ENCODE peak calls at places on chromosomes 16 and 17, in six cellular contexts. Z is transverse colon, W is Peyer's patch, E is neural crest cell, P is neural progenitor cell, V is kidney. A is an unnamed sample.

GRCh38 chr17:47305302-47305923 is 18.3 kb upstream of the EFCAB13 start:
- DNase-seq in Z (no peak), E (no peak), W (no peak), V (no peak), P (no peak), A (no peak)

GRCh38 chr17:43695968-43696865 is 34.5 kb upstream of the MEOX1 start:
- DNase-seq in V (no peak), E (no peak), W (no peak), P (no peak), Z (no peak), A (no peak)

GRCh38 chr17:80008383-80008840 is 27.3 kb downstream of the TBC1D16 start:
- DNase-seq in P (peak; percentile 79), E (peak; percentile 67), W (peak; percentile 67), Z (peak; percentile 86), V (peak; percentile 92), A (peak; percentile 70)

GRCh38 chr17:17837380-17837821 is 615 bp upstream of the SREBF1 start:
- DNase-seq in W (no peak), V (peak; percentile 70), Z (no peak), E (no peak), P (peak; percentile 50), A (no peak)

GRCh38 chr16:12901597-12902436 is at the start of gene SHISA9:
- DNase-seq in P (peak; percentile 85), V (no peak), W (no peak), E (peak; percentile 3), Z (no peak), A (no peak)

GRCh38 chr17:78412403-78412802 is 34.0 kb downstream of the PGS1 start:
- DNase-seq in V (peak; percentile 51), P (peak; percentile 31), W (no peak), Z (no peak), E (no peak), A (no peak)

GRCh38 chr16:30585400-30586191 is at the start of gene ZNF785:
- DNase-seq in V (peak; percentile 97), W (peak; percentile 96), E (peak; percentile 87), Z (peak; percentile 97), P (peak; percentile 97), A (peak; percentile 84)

GRCh38 chr16:67917852-67918236 is 13.8 kb downstream of the CTRL start:
- DNase-seq in P (no peak), W (no peak), Z (no peak), V (no peak), E (no peak), A (no peak)

GRCh38 chr17:36601303-36602029 is at the start of gene MRM1:
- DNase-seq in E (peak; percentile 90), W (peak; percentile 93), P (peak; percentile 96), V (peak; percentile 99), Z (peak; percentile 95), A (peak; percentile 73)

GRCh38 chr17:48181653-48182052 is 74.1 kb downstream of the SNX11 start:
- DNase-seq in W (no peak), V (no peak), E (no peak), P (peak; percentile 60), Z (no peak), A (no peak)

GRCh38 chr16:54554581-54554980 is 268.0 kb upstream of the IRX3 start:
- DNase-seq in W (no peak), P (no peak), V (no peak), Z (no peak), E (no peak), A (no peak)

GRCh38 chr17:45127583-45128300 is 4.6 kb downstream of the PLCD3 start:
- DNase-seq in P (peak; percentile 51), Z (peak; percentile 90), W (no peak), E (no peak), V (peak; percentile 89), A (no peak)

GRCh38 chr16:17432902-17433576 is 37.7 kb downstream of the XYLT1 start:
- DNase-seq in P (no peak), E (no peak), Z (no peak), W (no peak), V (no peak), A (no peak)

GRCh38 chr16:17431012-17431411 is 39.7 kb downstream of the XYLT1 start:
- DNase-seq in P (no peak), V (no peak), Z (no peak), E (no peak), W (no peak), A (no peak)

GRCh38 chr16:17433577-17433960 is 37.2 kb downstream of the XYLT1 start:
- DNase-seq in W (no peak), V (no peak), P (peak; percentile 78), Z (no peak), E (no peak), A (no peak)

GRCh38 chr16:17434006-17434405 is 36.8 kb downstream of the XYLT1 start:
- DNase-seq in W (no peak), P (no peak), V (no peak), Z (no peak), E (no peak), A (no peak)

DNA sequence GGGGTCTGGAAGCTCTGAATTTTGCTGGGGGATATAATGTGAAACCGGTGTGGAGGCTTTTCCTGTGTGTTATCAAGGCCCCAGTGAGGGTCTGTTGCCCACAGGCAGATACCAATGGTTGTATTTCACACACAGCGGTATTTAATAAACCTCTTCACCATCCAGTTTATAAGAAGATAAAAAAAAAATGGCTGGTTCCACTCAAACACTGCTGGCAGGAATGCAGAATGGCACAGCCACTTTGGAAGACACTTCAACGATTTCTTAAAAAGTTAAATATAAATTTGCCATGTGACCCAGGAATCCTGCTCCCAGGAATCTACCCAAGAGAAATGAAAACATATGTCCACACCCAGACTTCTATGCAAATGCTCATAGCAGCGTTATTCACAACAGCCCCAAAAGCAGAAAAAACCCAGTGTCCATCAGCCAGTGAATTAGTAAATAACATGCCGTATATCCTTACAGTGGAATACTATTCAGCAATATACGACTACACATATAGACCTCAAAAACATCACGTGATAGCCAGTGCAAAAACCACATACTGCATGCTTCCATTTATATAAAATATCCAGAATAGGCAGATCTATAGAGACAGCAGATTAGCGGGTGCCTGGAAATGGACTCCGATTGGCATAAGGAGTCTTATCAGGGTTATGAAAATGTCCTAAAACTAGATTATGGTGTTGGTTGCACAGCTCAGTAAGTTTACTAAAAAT is 38.7 kb downstream of the XYLT1 start:
- DNase-seq in W (no peak), P (no peak), V (no peak), Z (no peak), E (no peak), A (no peak)
- TF ChIP-seq CTCF in W (no peak), P (peak; percentile 8), V (no peak), Z (no peak), E (peak; percentile 23), A (no peak)

DNA sequence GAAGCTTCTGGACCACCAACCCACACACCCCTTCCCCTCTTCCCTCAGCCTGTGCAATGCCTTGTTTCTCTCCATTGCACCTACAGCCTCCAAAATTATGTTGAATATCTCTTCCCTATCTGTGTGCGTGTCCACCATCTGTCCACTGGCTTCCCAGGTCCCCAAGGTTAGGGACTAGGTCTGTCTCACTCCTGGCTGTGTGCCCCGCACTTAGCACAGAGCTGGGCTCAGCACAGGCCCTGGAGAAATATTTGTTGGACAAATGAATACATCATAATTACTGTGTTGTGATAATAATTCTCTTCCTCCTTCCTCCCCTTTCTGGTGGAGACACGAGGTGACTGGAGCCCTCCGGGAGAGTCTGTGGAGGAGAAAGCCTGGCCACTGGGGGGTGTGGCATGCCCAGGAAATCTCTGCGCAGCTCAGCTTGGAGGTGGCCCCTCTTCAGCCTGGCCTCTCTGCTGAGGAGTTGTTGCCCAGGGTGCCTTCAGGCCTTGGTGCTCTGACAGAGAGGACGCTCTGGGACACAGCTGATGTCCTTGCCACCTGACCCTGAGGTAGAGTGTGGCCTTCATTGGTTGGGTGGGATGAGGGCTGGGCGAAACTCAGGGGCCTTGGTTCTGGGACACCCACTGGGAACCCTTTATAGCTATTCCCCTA is 3.3 kb upstream of the BRD7 start:
- DNase-seq in E (peak; percentile 48), V (no peak), Z (no peak), P (peak; percentile 66), W (no peak), A (no peak)
- TF ChIP-seq CTCF in E (peak; percentile 56), V (no peak), Z (no peak), P (peak; percentile 57), W (no peak), A (no peak)

DNA sequence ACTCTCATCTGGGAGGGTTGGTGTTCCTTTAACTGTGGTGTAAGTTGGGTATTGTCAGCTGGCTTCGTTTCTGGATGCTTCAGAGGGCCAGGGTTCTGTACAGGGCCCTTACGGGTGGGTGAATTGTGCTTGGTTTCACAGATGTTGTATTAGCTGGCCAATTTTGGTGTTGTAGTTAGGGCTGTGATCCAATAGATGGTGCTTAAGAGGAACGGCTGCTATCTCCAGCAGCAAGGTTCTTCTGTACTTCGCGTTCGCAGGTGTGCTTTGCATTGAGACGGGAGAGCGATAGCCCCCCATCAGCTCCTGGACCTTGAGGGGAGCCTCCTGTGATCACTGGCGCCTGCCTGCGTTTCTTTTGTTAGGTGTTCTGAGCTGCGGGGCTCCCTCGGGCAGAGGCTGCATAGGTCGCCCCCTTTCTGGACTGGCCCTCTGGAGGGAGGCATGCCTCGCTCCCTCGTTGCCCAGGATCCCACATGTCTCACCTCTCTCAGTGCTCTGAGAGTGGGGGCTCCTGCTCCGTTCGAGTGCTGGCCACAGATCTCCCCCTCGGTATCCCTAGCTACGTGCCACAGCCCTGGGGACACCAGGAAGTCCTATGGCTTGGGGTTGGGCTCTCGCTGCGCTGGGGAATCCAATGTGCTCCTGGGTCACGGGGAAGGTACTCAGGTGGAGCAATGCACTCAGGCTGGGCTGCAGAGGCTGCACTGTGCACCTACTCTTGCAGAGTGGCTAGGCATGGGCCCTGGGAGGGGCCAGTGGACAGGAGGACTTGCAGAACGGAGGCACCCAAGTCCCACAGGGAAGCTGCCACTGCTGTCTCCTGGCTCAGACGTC is 844 bp upstream of the PRDM7 start:
- DNase-seq in V (peak; percentile 79), Z (peak; percentile 34), P (peak; percentile 33), W (peak; percentile 20), E (no peak), A (no peak)
- TF ChIP-seq CTCF in V (no peak), Z (no peak), P (peak; percentile 12), W (no peak), E (no peak), A (no peak)

DNA sequence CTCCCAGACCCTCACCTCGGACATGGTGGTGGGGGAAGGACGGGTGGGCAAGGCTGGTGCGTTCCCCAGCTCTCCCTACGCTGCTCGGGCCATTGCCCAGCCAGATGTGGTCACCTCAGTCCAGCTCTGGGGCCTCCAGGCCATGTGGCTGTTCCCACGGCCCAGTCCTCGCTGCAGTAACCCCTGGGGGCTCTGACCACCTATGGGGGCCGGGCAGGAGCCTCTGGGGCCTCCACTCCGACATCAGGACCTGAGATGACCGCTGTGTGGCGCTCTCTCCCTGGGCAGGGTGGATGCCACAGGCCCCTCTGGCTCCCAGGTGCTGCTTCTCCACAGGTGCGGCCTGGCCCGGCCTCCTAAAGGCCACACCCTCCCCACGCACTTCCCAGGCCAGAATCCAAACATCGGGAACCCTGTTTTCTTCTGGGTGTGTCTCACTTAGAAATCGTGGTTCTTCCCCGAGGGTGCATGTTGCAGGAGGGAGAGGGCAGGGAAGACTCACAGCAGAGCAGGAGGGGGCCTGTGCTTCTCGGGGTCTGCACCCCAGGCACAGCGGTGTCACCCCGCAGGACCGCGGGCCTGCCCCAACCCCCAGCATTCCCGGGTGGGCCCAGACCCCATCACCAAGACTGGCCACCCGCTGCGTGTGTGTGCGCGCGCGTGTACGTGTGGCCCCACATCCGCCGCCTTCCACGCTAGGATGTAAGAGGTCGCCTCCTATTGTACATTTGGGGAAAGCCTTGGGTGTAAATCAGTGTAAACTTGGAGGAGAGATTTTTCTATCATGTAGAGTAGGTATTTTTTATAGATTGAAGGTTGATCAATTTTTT is 5.9 kb upstream of the CAPN15 start:
- DNase-seq in E (no peak), V (peak; percentile 65), Z (peak; percentile 84), W (no peak), P (no peak), A (no peak)
- TF ChIP-seq CTCF in E (no peak), V (no peak), Z (peak; percentile 29), W (peak; percentile 62), P (peak; percentile 35), A (no peak)

GRCh38 chr16:89466920-89467319 is 23.4 kb downstream of the ANKRD11 start:
- DNase-seq in P (no peak), E (no peak), W (no peak), Z (no peak), V (no peak), A (no peak)
- TF ChIP-seq CTCF in P (no peak), E (no peak), W (no peak), Z (no peak), V (no peak), A (no peak)

A was measured in omental fat pad.